ENCODE peak calls at places on chromosomes 12 and 14, in ten cellular contexts. W, G, A, Y, K, X, R, H, N and O are unnamed samples.
A peak's percentile ranks its signal among the peaks of the same experiment; 100 is the strongest.

GRCh38 chr12:27163048-27163715 is 80.8 kb upstream of the C12orf71 start:
- DNase-seq in X (no peak), R (no peak), Y (no peak), H (no peak), K (no peak), N (no peak), A (no peak), G (no peak), W (no peak), O (no peak)

GRCh38 chr14:24883571-24883970 is 166.4 kb downstream of the STXBP6 start:
- DNase-seq in N (no peak), H (no peak), W (no peak), R (no peak), A (no peak), K (no peak), Y (no peak), G (no peak), X (no peak), O (no peak)

GRCh38 chr12:120264511-120265202 is 873 bp downstream of the PXN start:
- DNase-seq in G (no peak), N (no peak), W (no peak), K (no peak), R (no peak), Y (no peak), H (no peak), A (peak; percentile 33), X (no peak), O (no peak)

GRCh38 chr12:92854344-92854743 is 74.8 kb downstream of the EEA1 start:
- DNase-seq in X (no peak), W (no peak), R (no peak), H (no peak), N (no peak), A (no peak), K (no peak), Y (no peak), G (no peak), O (no peak)

GRCh38 chr14:28677381-28677780 is 89.2 kb upstream of the FOXG1 start:
- DNase-seq in G (no peak), A (no peak), W (no peak), N (no peak), Y (no peak), H (no peak), R (no peak), K (no peak), X (no peak), O (no peak)

GRCh38 chr14:72680853-72681640 is 212.9 kb downstream of the DPF3 start:
- DNase-seq in A (no peak), H (no peak), W (no peak), R (no peak), N (no peak), K (no peak), G (no peak), Y (no peak), X (no peak), O (no peak)

GRCh38 chr14:100901391-100902183 is 1.9 kb downstream of the RTL1 start:
- DNase-seq in Y (no peak), X (no peak), W (peak; percentile 73), N (peak; percentile 9), R (peak; percentile 93), K (no peak), G (no peak), A (no peak), H (no peak), O (no peak)

GRCh38 chr14:22052795-22053194 is 379.2 kb upstream of the OR4E1 start:
- DNase-seq in K (no peak), A (no peak), W (no peak), N (no peak), R (no peak), G (no peak), H (no peak), X (no peak), Y (no peak), O (no peak)

GRCh38 chr12:49708851-49709250 is 1.6 kb upstream of the FMNL3 start:
- DNase-seq in N (no peak), G (no peak), W (no peak), H (no peak), Y (no peak), A (no peak), X (no peak), R (no peak), K (no peak), O (no peak)

GRCh38 chr12:49706351-49707126 is 666 bp downstream of the FMNL3 start:
- DNase-seq in W (peak; percentile 80), R (no peak), N (peak; percentile 46), G (no peak), A (peak; percentile 5), K (peak; percentile 38), Y (peak; percentile 21), H (no peak), X (peak; percentile 55), O (no peak)

GRCh38 chr12:49705479-49706267 is 1.5 kb downstream of the FMNL3 start:
- DNase-seq in X (peak; percentile 68), H (no peak), G (no peak), Y (peak; percentile 15), W (peak; percentile 76), N (peak; percentile 80), A (peak; percentile 9), R (no peak), K (peak; percentile 40), O (peak; percentile 17)

GRCh38 chr12:49707812-49708147 is 575 bp upstream of the FMNL3 start:
- DNase-seq in H (no peak), K (no peak), X (peak; percentile 27), N (no peak), W (no peak), Y (no peak), A (no peak), G (no peak), R (no peak), O (no peak)

GRCh38 chr12:49707127-49707811 is at the start of gene FMNL3:
- DNase-seq in G (peak; percentile 79), X (peak; percentile 98), W (peak; percentile 97), A (peak; percentile 99), H (peak; percentile 96), N (peak; percentile 99), R (no peak), Y (peak; percentile 97), K (peak; percentile 98), O (peak; percentile 96)
- TF ChIP-seq POLR2A in G (no peak), X (no peak), W (no peak), A (no peak), H (peak; percentile 55), N (peak; percentile 9), R (no peak), Y (peak; percentile 77), K (no peak), O (peak; percentile 47)

DNA sequence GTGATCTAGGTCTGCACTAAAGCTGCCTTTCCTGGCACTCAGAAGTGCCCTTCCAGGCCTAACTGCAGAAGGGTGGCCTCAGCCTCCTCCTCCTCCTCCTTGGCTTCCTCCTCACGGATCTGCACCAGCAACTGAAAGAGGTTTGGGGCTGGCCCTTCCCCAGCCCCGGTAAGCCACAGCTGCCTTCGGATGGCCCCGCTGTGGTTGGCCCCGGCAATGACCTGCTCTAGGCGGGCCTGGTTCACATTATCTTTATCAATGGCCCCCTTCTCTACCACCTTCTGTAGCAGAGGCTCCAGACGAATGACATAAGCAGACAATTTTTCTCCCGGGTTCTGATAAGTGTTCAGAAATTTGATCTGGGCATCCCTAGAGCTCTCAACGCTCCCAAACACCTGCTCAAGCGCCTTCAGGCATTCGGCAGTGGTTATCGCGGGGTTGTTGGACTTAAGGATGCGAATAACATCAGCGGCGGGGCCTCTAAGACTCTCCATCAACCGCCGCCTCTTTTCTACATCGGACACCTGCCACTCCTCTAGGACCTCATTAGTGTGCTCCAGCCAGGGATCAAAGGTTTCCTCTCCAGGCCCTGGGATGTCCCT is 1.5 kb downstream of the PNMA1 start:
- DNase-seq in N (peak; percentile 48), G (no peak), A (no peak), R (no peak), K (no peak), Y (no peak), W (no peak), H (no peak), X (no peak), O (peak; percentile 64)
- TF ChIP-seq POLR2A in N (no peak), G (no peak), A (no peak), R (no peak), K (no peak), Y (no peak), W (no peak), H (peak; percentile 22), X (no peak), O (no peak)

DNA sequence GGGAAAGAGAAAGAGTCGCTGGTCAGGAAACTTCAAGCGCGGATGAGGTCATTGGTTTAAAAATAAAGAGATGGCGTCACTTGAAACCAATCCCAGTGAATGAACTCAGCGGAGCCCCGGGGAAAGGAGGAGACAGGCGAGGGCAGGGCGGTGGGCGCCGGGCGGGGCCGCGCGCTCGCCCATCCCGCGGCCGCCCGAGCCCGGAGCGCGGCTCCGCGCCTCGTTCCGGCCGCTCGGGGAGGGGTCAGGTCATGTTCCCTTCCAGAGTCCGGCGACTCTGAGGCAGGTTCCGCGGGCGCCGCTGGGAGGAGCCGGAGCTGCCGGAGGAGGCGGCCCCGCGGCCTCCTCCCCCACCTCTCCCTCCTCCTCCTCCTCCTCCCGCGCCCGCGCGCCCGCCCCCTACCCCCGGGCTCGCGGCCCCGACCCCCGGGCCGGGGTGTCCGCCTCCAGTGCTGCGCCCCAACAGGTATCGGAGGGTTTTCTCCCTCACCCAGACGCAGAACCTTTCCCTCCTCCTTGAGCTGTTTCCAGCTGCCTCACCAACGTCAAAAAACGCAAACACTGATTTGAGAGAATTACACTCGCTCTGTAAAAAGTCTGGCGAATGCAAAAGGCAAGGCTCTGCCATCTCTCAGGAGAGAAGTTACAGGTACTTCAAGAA is at the start of gene DUSP16:
- DNase-seq in Y (peak; percentile 82), R (no peak), K (peak; percentile 72), W (peak; percentile 92), H (peak; percentile 63), A (peak; percentile 94), X (peak; percentile 94), N (peak; percentile 94), G (peak; percentile 72), O (peak; percentile 93)
- TF ChIP-seq POLR2A in Y (peak; percentile 86), R (no peak), K (peak; percentile 58), W (no peak), H (peak; percentile 81), A (peak; percentile 81), X (no peak), N (no peak), G (peak; percentile 46), O (peak; percentile 46)

GRCh38 chr14:37247777-37248461 is 50.2 kb downstream of the MIPOL1 start:
- DNase-seq in R (no peak), G (no peak), W (no peak), Y (no peak), H (no peak), N (no peak), X (no peak), K (no peak), A (no peak), O (no peak)

GRCh38 chr14:37251778-37252177 is 54.0 kb downstream of the MIPOL1 start:
- DNase-seq in R (no peak), W (no peak), Y (no peak), H (no peak), K (no peak), G (no peak), A (no peak), N (no peak), X (no peak), O (no peak)

GRCh38 chr14:37253905-37254304 is 56.2 kb downstream of the MIPOL1 start:
- DNase-seq in Y (no peak), A (peak; percentile 11), X (no peak), K (no peak), H (no peak), W (no peak), N (no peak), R (no peak), G (no peak), O (no peak)

GRCh38 chr14:37254411-37254947 is 56.7 kb downstream of the MIPOL1 start:
- DNase-seq in H (no peak), R (no peak), N (no peak), X (no peak), W (no peak), Y (no peak), K (no peak), A (no peak), G (no peak), O (no peak)

DNA sequence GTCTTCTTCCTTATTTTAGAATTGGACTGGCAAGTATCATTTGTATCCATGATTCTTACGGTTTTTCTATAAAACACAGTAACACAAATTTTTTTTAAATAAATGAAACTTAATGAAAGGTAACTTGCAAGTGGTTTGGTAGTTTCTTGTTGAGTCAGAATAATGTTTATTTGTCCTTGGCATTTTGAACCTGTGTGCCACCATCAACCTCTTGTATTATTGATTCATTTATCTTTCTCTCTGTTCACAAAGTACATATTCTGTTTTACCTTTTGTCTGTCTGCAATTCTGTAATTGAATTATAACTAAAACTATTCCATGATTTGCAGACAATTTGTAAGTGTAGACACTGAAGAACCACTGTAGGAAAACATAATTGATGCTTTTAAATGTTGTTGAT is 54.7 kb downstream of the MIPOL1 start:
- DNase-seq in Y (no peak), K (no peak), X (no peak), N (no peak), H (no peak), R (no peak), W (no peak), A (no peak), G (no peak), O (no peak)
- TF ChIP-seq POLR2A in Y (no peak), K (no peak), X (no peak), N (no peak), H (no peak), R (no peak), W (no peak), A (no peak), G (no peak), O (no peak)